ENCODE peak calls at places on chromosomes 4 and X, in nine cellular contexts. One of them, this sample, is unnamed.
A peak's percentile ranks its signal among the peaks of the same experiment; 100 is the strongest.

GRCh38 chr4:147041376-147041775 is 95.7 kb upstream of the TTC29 start:
- DNase-seq in PC-3: no peak
- DNase-seq in GM12878: no peak
- DNase-seq in fibroblast of lung: no peak
- DNase-seq in astrocyte: no peak
- DNase-seq in endothelial cell of umbilical vein: no peak
- DNase-seq in neural progenitor cell: no peak
- DNase-seq in HepG2: no peak
- DNase-seq in GM23248: no peak
- DNase-seq in this sample: no peak

GRCh38 chrX:2410279-2411020 is 90.3 kb downstream of the DHRSX start:
- DNase-seq in PC-3: no peak
- DNase-seq in GM12878: no peak
- DNase-seq in fibroblast of lung: no peak
- DNase-seq in astrocyte: no peak
- DNase-seq in endothelial cell of umbilical vein: no peak
- DNase-seq in neural progenitor cell: no peak
- DNase-seq in HepG2: peak; percentile 77
- DNase-seq in GM23248: no peak
- DNase-seq in this sample: no peak

GRCh38 chr4:165208322-165208652 is 926 bp downstream of the KLHL2 start:
- DNase-seq in PC-3: no peak
- DNase-seq in GM12878: no peak
- DNase-seq in fibroblast of lung: no peak
- DNase-seq in astrocyte: no peak
- DNase-seq in endothelial cell of umbilical vein: no peak
- DNase-seq in neural progenitor cell: no peak
- DNase-seq in HepG2: no peak
- DNase-seq in GM23248: no peak
- DNase-seq in this sample: no peak

GRCh38 chrX:1453390-1453783 is 678 bp upstream of the ASMTL start:
- DNase-seq in PC-3: no peak
- DNase-seq in GM12878: no peak
- DNase-seq in fibroblast of lung: no peak
- DNase-seq in astrocyte: no peak
- DNase-seq in endothelial cell of umbilical vein: no peak
- DNase-seq in neural progenitor cell: no peak
- DNase-seq in HepG2: no peak
- DNase-seq in GM23248: no peak
- DNase-seq in this sample: no peak

GRCh38 chr4:185810746-185811508 is 1.1 kb downstream of the SORBS2 start:
- DNase-seq in PC-3: peak; percentile 14
- DNase-seq in GM12878: no peak
- DNase-seq in fibroblast of lung: no peak
- DNase-seq in astrocyte: no peak
- DNase-seq in endothelial cell of umbilical vein: no peak
- DNase-seq in neural progenitor cell: peak; percentile 76
- DNase-seq in HepG2: peak; percentile 97
- DNase-seq in GM23248: no peak
- DNase-seq in this sample: no peak

GRCh38 chr4:67684839-67685531 is 16.0 kb downstream of the UBA6 start:
- DNase-seq in PC-3: peak; percentile 46
- DNase-seq in GM12878: no peak
- DNase-seq in fibroblast of lung: peak; percentile 21
- DNase-seq in astrocyte: peak; percentile 4
- DNase-seq in endothelial cell of umbilical vein: no peak
- DNase-seq in neural progenitor cell: no peak
- DNase-seq in HepG2: no peak
- DNase-seq in GM23248: peak; percentile 75
- DNase-seq in this sample: no peak

GRCh38 chrX:88526385-88526784 is 220.6 kb upstream of the CPXCR1 start:
- DNase-seq in PC-3: peak; percentile 36
- DNase-seq in GM12878: no peak
- DNase-seq in fibroblast of lung: no peak
- DNase-seq in astrocyte: no peak
- DNase-seq in endothelial cell of umbilical vein: no peak
- DNase-seq in neural progenitor cell: no peak
- DNase-seq in HepG2: peak; percentile 5
- DNase-seq in GM23248: no peak
- DNase-seq in this sample: no peak

GRCh38 chr4:101393256-101393655 is 45.9 kb upstream of the PPP3CA start:
- DNase-seq in PC-3: peak; percentile 68
- DNase-seq in GM12878: no peak
- DNase-seq in fibroblast of lung: peak; percentile 84
- DNase-seq in astrocyte: peak; percentile 75
- DNase-seq in endothelial cell of umbilical vein: no peak
- DNase-seq in neural progenitor cell: no peak
- DNase-seq in HepG2: peak; percentile 10
- DNase-seq in GM23248: peak; percentile 64
- DNase-seq in this sample: no peak

GRCh38 chr4:6419452-6420028 is 52.9 kb downstream of the PPP2R2C start:
- DNase-seq in PC-3: no peak
- DNase-seq in GM12878: no peak
- DNase-seq in fibroblast of lung: no peak
- DNase-seq in astrocyte: no peak
- DNase-seq in endothelial cell of umbilical vein: no peak
- DNase-seq in neural progenitor cell: no peak
- DNase-seq in HepG2: no peak
- DNase-seq in GM23248: peak; percentile 36
- DNase-seq in this sample: no peak

GRCh38 chr4:173526724-173527102 is 3.3 kb downstream of the HAND2 start:
- DNase-seq in PC-3: no peak
- DNase-seq in GM12878: no peak
- DNase-seq in fibroblast of lung: no peak
- DNase-seq in astrocyte: no peak
- DNase-seq in endothelial cell of umbilical vein: no peak
- DNase-seq in neural progenitor cell: no peak
- DNase-seq in HepG2: no peak
- DNase-seq in GM23248: no peak
- DNase-seq in this sample: no peak
- TF ChIP-seq EZH2 in PC-3: no peak
- TF ChIP-seq EZH2 in GM12878: no peak
- TF ChIP-seq EZH2 in fibroblast of lung: no peak
- TF ChIP-seq EZH2 in astrocyte: no peak
- TF ChIP-seq EZH2 in endothelial cell of umbilical vein: no peak
- TF ChIP-seq EZH2 in neural progenitor cell: peak; percentile 55
- TF ChIP-seq EZH2 in HepG2: no peak
- TF ChIP-seq EZH2 in GM23248: no peak
- TF ChIP-seq EZH2 in this sample: no peak

DNA sequence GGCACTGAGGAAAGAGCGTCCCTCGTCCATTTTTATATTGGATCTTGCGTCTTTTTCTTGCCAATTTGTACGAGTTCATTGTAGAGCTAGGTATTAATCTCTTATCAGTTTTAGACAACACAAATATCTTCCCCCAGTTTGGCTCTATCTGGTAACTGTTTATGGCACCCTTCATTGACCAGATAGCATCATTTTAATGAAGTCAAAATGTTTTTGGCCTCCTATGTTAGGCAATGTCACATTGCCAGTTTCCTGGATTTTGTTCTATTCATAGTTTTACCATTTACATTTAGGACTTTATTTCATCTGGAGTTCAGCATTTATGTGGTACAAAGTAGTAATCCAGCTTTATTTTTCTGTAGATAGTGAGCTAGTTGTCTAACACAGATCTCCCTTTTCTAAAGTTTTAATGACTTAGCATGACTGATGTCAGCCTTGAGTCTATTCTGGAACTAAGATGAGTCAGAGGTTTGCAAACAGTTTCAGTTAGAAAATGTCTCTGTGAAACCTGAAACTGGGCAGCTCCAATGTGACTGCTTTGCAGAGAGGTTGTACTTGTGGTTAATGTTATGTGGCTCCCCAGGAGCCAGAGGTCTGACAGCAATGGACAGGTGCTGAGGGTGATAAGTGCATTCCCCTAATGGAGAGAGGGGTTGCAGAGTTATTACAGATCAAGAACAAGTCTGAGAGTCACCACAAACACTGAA is 5.3 kb upstream of the STBD1 start:
- DNase-seq in PC-3: peak; percentile 88
- DNase-seq in GM12878: peak; percentile 74
- DNase-seq in fibroblast of lung: peak; percentile 91
- DNase-seq in astrocyte: peak; percentile 90
- DNase-seq in endothelial cell of umbilical vein: no peak
- DNase-seq in neural progenitor cell: no peak
- DNase-seq in HepG2: peak; percentile 91
- DNase-seq in GM23248: peak; percentile 87
- DNase-seq in this sample: no peak
- H3K9ac ChIP-seq in PC-3: no peak overlapping the region
- H3K9ac ChIP-seq in GM12878: no peak overlapping the region
- H3K9ac ChIP-seq in fibroblast of lung: no peak overlapping the region
- H3K9ac ChIP-seq in astrocyte: no peak overlapping the region
- H3K9ac ChIP-seq in endothelial cell of umbilical vein: no peak overlapping the region
- H3K9ac ChIP-seq in neural progenitor cell: no peak overlapping the region
- H3K9ac ChIP-seq in HepG2: peak overlapping the region; percentile 13
- H3K9ac ChIP-seq in GM23248: no peak overlapping the region
- H3K9ac ChIP-seq in this sample: no peak overlapping the region

GRCh38 chrX:71053217-71053621 is 14.9 kb downstream of the SNX12 start:
- DNase-seq in PC-3: no peak
- DNase-seq in GM12878: peak; percentile 68
- DNase-seq in fibroblast of lung: peak; percentile 13
- DNase-seq in astrocyte: no peak
- DNase-seq in endothelial cell of umbilical vein: peak; percentile 4
- DNase-seq in neural progenitor cell: peak; percentile 84
- DNase-seq in HepG2: no peak
- DNase-seq in GM23248: no peak
- DNase-seq in this sample: no peak

GRCh38 chrX:71056857-71057256 is 11.3 kb downstream of the SNX12 start:
- DNase-seq in PC-3: no peak
- DNase-seq in GM12878: no peak
- DNase-seq in fibroblast of lung: peak; percentile 8
- DNase-seq in astrocyte: peak; percentile 6
- DNase-seq in endothelial cell of umbilical vein: no peak
- DNase-seq in neural progenitor cell: no peak
- DNase-seq in HepG2: no peak
- DNase-seq in GM23248: peak; percentile 62
- DNase-seq in this sample: no peak

GRCh38 chrX:71058116-71058515 is 10.0 kb downstream of the SNX12 start:
- DNase-seq in PC-3: no peak
- DNase-seq in GM12878: no peak
- DNase-seq in fibroblast of lung: no peak
- DNase-seq in astrocyte: no peak
- DNase-seq in endothelial cell of umbilical vein: no peak
- DNase-seq in neural progenitor cell: no peak
- DNase-seq in HepG2: no peak
- DNase-seq in GM23248: no peak
- DNase-seq in this sample: no peak

DNA sequence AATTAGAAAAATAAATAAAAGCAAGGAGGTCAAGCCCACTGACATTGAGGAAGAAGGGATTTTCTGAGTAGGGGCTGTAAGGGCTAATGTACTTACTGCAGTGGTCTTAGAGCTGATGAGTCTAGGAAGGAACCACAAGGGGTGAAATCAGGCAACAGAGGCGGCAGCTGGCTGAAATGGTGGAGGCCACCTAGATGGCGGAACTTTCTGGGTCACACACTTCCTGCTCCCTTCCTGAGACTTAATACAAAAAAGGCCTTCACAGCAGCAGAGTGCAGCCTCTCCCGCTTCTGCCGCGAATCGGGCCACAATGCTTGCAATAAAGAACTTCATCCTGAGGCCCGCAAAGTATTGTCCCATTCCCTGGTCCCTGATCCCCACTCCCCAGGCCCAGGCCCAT is 15.4 kb downstream of the SNX12 start:
- DNase-seq in PC-3: no peak
- DNase-seq in GM12878: no peak
- DNase-seq in fibroblast of lung: no peak
- DNase-seq in astrocyte: no peak
- DNase-seq in endothelial cell of umbilical vein: no peak
- DNase-seq in neural progenitor cell: no peak
- DNase-seq in HepG2: no peak
- DNase-seq in GM23248: no peak
- DNase-seq in this sample: no peak
- TF ChIP-seq EZH2 in PC-3: no peak
- TF ChIP-seq EZH2 in GM12878: no peak
- TF ChIP-seq EZH2 in fibroblast of lung: no peak
- TF ChIP-seq EZH2 in astrocyte: no peak
- TF ChIP-seq EZH2 in endothelial cell of umbilical vein: no peak
- TF ChIP-seq EZH2 in neural progenitor cell: no peak
- TF ChIP-seq EZH2 in HepG2: no peak
- TF ChIP-seq EZH2 in GM23248: no peak
- TF ChIP-seq EZH2 in this sample: no peak

GRCh38 chrX:115341421-115341820 is 51.9 kb downstream of the LUZP4 start:
- DNase-seq in PC-3: no peak
- DNase-seq in GM12878: no peak
- DNase-seq in fibroblast of lung: no peak
- DNase-seq in astrocyte: no peak
- DNase-seq in endothelial cell of umbilical vein: no peak
- DNase-seq in neural progenitor cell: no peak
- DNase-seq in HepG2: peak; percentile 65
- DNase-seq in GM23248: no peak
- DNase-seq in this sample: no peak

GRCh38 chrX:115339441-115340025 is 50.0 kb downstream of the LUZP4 start:
- DNase-seq in PC-3: no peak
- DNase-seq in GM12878: no peak
- DNase-seq in fibroblast of lung: peak; percentile 37
- DNase-seq in astrocyte: peak; percentile 46
- DNase-seq in endothelial cell of umbilical vein: no peak
- DNase-seq in neural progenitor cell: no peak
- DNase-seq in HepG2: no peak
- DNase-seq in GM23248: peak; percentile 45
- DNase-seq in this sample: no peak

GRCh38 chrX:115332832-115333231 is 43.3 kb downstream of the LUZP4 start:
- DNase-seq in PC-3: no peak
- DNase-seq in GM12878: no peak
- DNase-seq in fibroblast of lung: no peak
- DNase-seq in astrocyte: no peak
- DNase-seq in endothelial cell of umbilical vein: no peak
- DNase-seq in neural progenitor cell: no peak
- DNase-seq in HepG2: no peak
- DNase-seq in GM23248: no peak
- DNase-seq in this sample: no peak

GRCh38 chrX:115333446-115333845 is 43.9 kb downstream of the LUZP4 start:
- DNase-seq in PC-3: no peak
- DNase-seq in GM12878: no peak
- DNase-seq in fibroblast of lung: peak; percentile 44
- DNase-seq in astrocyte: peak; percentile 43
- DNase-seq in endothelial cell of umbilical vein: no peak
- DNase-seq in neural progenitor cell: no peak
- DNase-seq in HepG2: no peak
- DNase-seq in GM23248: no peak
- DNase-seq in this sample: no peak

DNA sequence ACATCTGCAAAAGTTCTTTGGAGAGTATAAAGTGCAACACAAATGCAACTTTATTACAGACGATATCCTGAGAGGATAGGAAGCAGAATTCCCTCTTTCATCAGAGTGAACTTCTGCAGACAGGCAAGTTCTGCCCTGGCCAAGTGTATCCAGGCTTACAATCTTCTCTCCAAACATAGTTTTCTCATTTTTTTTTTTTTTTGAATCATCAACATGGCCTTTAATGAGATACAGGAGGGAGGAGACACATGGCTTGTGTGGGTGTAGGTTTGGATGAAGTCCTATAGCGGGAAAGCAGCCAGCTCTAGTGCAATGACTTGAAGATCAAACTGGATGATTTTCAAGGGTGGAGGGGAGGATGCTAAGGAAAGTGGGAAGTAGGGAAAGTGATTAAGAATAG is 48.2 kb downstream of the LUZP4 start:
- DNase-seq in PC-3: no peak
- DNase-seq in GM12878: no peak
- DNase-seq in fibroblast of lung: peak; percentile 89
- DNase-seq in astrocyte: peak; percentile 84
- DNase-seq in endothelial cell of umbilical vein: no peak
- DNase-seq in neural progenitor cell: no peak
- DNase-seq in HepG2: no peak
- DNase-seq in GM23248: peak; percentile 80
- DNase-seq in this sample: no peak
- H3K9ac ChIP-seq in PC-3: no peak overlapping the region
- H3K9ac ChIP-seq in GM12878: no peak overlapping the region
- H3K9ac ChIP-seq in fibroblast of lung: no peak overlapping the region
- H3K9ac ChIP-seq in astrocyte: no peak overlapping the region
- H3K9ac ChIP-seq in endothelial cell of umbilical vein: no peak overlapping the region
- H3K9ac ChIP-seq in neural progenitor cell: no peak overlapping the region
- H3K9ac ChIP-seq in HepG2: no peak overlapping the region
- H3K9ac ChIP-seq in GM23248: no peak overlapping the region
- H3K9ac ChIP-seq in this sample: no peak overlapping the region